ENCODE peak calls at places on chromosomes 6 and 20, in five cellular contexts. One of them, this sample, is unnamed. For H3K4me1, the result is how much of the 10 kb centered on the place peaks cover.

GRCh38 chr6:167833396-167833763 is 6.7 kb downstream of the AFDN start:
- DNase-seq in GM23338: no peak
- DNase-seq in A673: no peak
- DNase-seq in GM23248: no peak
- DNase-seq in fibroblast of lung: no peak
- DNase-seq in this sample: no peak

GRCh38 chr6:14734416-14735340 is 511.2 kb upstream of the JARID2 start:
- DNase-seq in GM23338: no peak
- DNase-seq in A673: no peak
- DNase-seq in GM23248: peak
- DNase-seq in fibroblast of lung: peak
- DNase-seq in this sample: no peak

GRCh38 chr20:32189691-32190607 is 17.6 kb downstream of the PLAGL2 start:
- DNase-seq in GM23338: peak
- DNase-seq in A673: peak
- DNase-seq in GM23248: peak
- DNase-seq in fibroblast of lung: peak
- DNase-seq in this sample: peak

GRCh38 chr6:7261030-7261841 is 51.8 kb downstream of the SSR1 start:
- DNase-seq in GM23338: peak
- DNase-seq in A673: peak
- DNase-seq in GM23248: peak
- DNase-seq in fibroblast of lung: peak
- DNase-seq in this sample: peak

GRCh38 chr20:42595625-42596024 is 594.1 kb downstream of the PTPRT start:
- DNase-seq in GM23338: no peak
- DNase-seq in A673: no peak
- DNase-seq in GM23248: no peak
- DNase-seq in fibroblast of lung: no peak
- DNase-seq in this sample: no peak

GRCh38 chr6:138038148-138038870 is 68.9 kb downstream of the PERP start:
- DNase-seq in GM23338: no peak
- DNase-seq in A673: no peak
- DNase-seq in GM23248: no peak
- DNase-seq in fibroblast of lung: no peak
- DNase-seq in this sample: no peak

GRCh38 chr6:101434601-101435000 is 41.1 kb downstream of the GRIK2 start:
- DNase-seq in GM23338: no peak
- DNase-seq in A673: no peak
- DNase-seq in GM23248: no peak
- DNase-seq in fibroblast of lung: no peak
- DNase-seq in this sample: no peak

GRCh38 chr6:46419576-46420002 is 71.7 kb downstream of the RCAN2 start:
- DNase-seq in GM23338: peak
- DNase-seq in A673: peak
- DNase-seq in GM23248: peak
- DNase-seq in fibroblast of lung: peak
- DNase-seq in this sample: peak

GRCh38 chr6:88238065-88238464 is 71.9 kb upstream of the CNR1 start:
- DNase-seq in GM23338: peak
- DNase-seq in A673: peak
- DNase-seq in GM23248: peak
- DNase-seq in fibroblast of lung: peak
- DNase-seq in this sample: peak

GRCh38 chr20:5569021-5569420 is 181.2 kb upstream of the SHLD1 start:
- DNase-seq in GM23338: peak
- DNase-seq in A673: peak
- DNase-seq in GM23248: peak
- DNase-seq in fibroblast of lung: peak
- DNase-seq in this sample: peak

GRCh38 chr6:160054913-160055312 is 66.7 kb upstream of the SLC22A1 start:
- DNase-seq in GM23338: no peak
- DNase-seq in A673: no peak
- DNase-seq in GM23248: no peak
- DNase-seq in fibroblast of lung: no peak
- DNase-seq in this sample: no peak

GRCh38 chr6:56246941-56247653 is at the start of gene COL21A1:
- DNase-seq in GM23338: peak
- DNase-seq in A673: peak
- DNase-seq in GM23248: peak
- DNase-seq in fibroblast of lung: peak
- DNase-seq in this sample: peak

GRCh38 chr6:123759472-123759871 is 44.2 kb upstream of the NKAIN2 start:
- DNase-seq in GM23338: no peak
- DNase-seq in A673: no peak
- DNase-seq in GM23248: no peak
- DNase-seq in fibroblast of lung: no peak
- DNase-seq in this sample: no peak

DNA sequence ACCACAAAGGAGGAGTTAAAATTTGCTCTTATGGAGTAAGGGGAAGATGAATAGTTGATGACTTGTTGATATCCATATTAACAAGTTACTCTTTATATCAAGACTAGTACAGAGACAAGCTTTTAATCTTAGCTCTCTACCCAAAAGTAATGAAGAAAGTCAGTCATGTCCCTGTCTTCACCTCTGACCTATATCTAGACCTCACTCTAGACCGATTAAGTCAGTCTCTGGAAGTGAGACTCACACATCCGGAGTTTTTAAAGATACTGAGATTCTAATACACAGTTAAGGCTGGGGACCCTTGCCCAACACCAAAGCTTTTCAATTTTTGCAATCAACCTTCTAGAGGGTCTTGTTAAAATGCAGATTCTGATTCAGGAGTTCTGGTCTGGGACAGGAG is 73.7 kb downstream of the SCML4 start:
- DNase-seq in GM23338: no peak
- DNase-seq in A673: no peak
- DNase-seq in GM23248: no peak
- DNase-seq in fibroblast of lung: no peak
- DNase-seq in this sample: no peak
- H3K4me1 ChIP-seq in GM23338: under half
- H3K4me1 ChIP-seq in A673: under half
- H3K4me1 ChIP-seq in GM23248: under half
- H3K4me1 ChIP-seq in fibroblast of lung: under half
- H3K4me1 ChIP-seq in this sample: under half

GRCh38 chr6:117269649-117270120 is 4.3 kb downstream of the VGLL2 start:
- DNase-seq in GM23338: no peak
- DNase-seq in A673: no peak
- DNase-seq in GM23248: no peak
- DNase-seq in fibroblast of lung: no peak
- DNase-seq in this sample: no peak

GRCh38 chr6:117272032-117272866 is 6.9 kb downstream of the VGLL2 start:
- DNase-seq in GM23338: peak
- DNase-seq in A673: no peak
- DNase-seq in GM23248: no peak
- DNase-seq in fibroblast of lung: peak
- DNase-seq in this sample: no peak

GRCh38 chr6:117270960-117271507 is 5.7 kb downstream of the VGLL2 start:
- DNase-seq in GM23338: no peak
- DNase-seq in A673: no peak
- DNase-seq in GM23248: no peak
- DNase-seq in fibroblast of lung: no peak
- DNase-seq in this sample: no peak

GRCh38 chr6:117267766-117268534 is 2.6 kb downstream of the VGLL2 start:
- DNase-seq in GM23338: peak
- DNase-seq in A673: no peak
- DNase-seq in GM23248: no peak
- DNase-seq in fibroblast of lung: no peak
- DNase-seq in this sample: no peak

DNA sequence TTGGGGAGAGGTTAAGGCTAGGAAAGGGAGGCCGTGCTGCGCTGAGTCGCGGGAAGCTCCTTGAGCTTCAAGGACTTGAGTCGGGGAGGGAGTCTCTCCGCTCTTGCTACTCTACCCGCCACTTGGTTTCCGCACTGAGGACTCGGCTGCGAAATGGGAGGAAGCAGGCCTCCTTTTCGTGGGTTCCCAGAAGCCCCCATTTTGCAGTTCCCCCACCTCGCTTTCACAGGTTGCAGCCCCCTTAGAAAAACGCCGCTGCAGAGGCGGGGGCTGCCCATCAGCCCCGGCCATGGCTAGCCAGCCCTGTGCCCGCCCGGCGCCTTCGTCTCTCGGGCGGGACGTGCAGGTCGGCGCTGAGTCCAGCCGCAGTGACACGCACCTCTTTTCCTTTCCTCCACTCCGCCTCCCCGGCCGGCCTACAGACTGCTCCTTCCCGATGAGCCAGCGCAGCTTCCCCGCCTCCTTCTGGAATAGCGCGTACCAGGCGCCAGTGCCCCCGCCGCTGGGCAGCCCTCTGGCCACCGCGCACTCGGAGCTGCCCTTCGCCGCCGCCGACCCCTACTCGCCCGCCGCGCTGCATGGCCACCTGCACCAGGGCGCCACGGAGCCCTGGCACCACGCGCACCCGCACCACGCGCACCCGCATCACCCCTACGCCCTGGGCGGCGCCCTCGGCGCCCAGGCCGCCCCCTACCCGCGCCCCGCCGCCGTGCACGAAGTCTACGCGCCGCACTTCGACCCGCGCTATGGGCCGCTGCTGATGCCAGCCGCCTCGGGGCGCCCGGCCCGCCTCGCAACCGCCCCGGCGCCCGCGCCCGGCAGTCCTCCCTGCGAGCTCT is 5.0 kb downstream of the VGLL2 start:
- DNase-seq in GM23338: peak
- DNase-seq in A673: peak
- DNase-seq in GM23248: no peak
- DNase-seq in fibroblast of lung: peak
- DNase-seq in this sample: peak
- TF ChIP-seq EZH2 in GM23338: peak
- TF ChIP-seq EZH2 in A673: peak
- TF ChIP-seq EZH2 in GM23248: no peak
- TF ChIP-seq EZH2 in fibroblast of lung: peak
- TF ChIP-seq EZH2 in this sample: peak

DNA sequence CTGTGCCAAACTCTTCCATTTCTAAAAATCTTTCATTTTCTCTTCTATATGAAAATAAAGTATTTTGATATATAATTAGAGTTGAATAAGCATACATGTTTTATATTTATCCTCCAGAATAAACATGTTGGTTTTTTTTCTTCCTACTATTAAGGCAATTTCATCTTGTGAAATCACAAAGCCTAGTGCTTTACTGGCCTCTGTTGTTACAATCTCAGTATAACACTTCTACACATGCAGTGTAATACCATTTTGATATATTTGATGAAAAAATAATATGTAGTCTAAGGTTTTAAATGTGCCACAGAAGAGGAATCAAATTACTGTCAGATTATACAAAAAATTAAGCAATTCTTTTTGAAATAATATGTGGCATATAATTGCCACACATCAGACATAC is 225.3 kb upstream of the MANEA start:
- DNase-seq in GM23338: no peak
- DNase-seq in A673: peak
- DNase-seq in GM23248: no peak
- DNase-seq in fibroblast of lung: no peak
- DNase-seq in this sample: no peak
- H3K4me1 ChIP-seq in GM23338: under half
- H3K4me1 ChIP-seq in A673: under half
- H3K4me1 ChIP-seq in GM23248: under half
- H3K4me1 ChIP-seq in fibroblast of lung: under half
- H3K4me1 ChIP-seq in this sample: under half

GRCh38 chr6:35213824-35214756 is at the start of gene SCUBE3:
- DNase-seq in GM23338: peak
- DNase-seq in A673: peak
- DNase-seq in GM23248: peak
- DNase-seq in fibroblast of lung: peak
- DNase-seq in this sample: peak
- TF ChIP-seq EZH2 in GM23338: no peak
- TF ChIP-seq EZH2 in A673: no peak
- TF ChIP-seq EZH2 in GM23248: no peak
- TF ChIP-seq EZH2 in fibroblast of lung: no peak
- TF ChIP-seq EZH2 in this sample: no peak

DNA sequence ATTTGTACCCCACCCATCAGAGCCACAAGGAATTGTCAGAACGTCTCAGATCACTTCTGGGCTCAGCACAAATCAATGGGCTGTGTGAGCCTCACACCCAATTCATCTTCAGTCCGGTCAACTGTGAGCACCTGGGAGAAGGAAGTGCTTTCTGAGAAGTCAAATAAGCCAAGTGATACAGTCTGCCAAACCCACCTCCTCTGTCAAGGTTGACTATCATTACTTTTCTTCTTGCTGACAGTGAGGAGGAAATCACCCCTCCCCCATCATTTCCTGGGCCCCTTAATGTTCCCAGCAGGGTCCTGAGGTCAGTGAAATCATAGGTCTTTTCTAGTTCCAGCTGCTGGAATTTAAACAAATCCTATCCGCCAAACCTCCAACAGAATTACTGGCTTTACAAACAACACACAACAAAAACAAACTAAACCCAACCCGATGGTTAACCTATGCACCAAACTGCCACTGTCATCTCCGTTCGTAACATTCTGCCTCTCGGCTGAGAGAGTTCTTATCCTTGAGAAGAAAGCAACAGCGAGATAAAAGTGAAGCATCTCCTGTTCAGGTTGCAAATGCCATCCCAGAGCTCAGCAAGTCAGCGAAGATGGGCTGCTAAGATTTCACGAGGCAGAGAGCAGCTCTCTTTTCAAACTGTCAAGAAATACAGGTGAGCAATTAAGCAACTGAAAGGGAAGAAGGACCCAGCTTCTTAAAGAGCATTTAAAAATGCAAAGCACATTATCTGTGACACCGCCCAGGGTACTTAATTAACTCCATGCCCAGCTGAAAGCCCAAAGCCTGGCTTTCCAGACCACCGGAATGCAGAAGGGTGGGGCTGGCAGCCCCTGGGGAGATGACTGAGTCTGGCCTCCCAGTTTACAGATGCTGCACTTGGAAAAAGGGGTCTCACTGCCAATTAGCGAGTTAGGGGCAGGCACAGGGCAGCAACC is 24.7 kb downstream of the GFOD1 start:
- DNase-seq in GM23338: peak
- DNase-seq in A673: peak
- DNase-seq in GM23248: peak
- DNase-seq in fibroblast of lung: peak
- DNase-seq in this sample: no peak
- H3K4me1 ChIP-seq in GM23338: half or more
- H3K4me1 ChIP-seq in A673: under half
- H3K4me1 ChIP-seq in GM23248: under half
- H3K4me1 ChIP-seq in fibroblast of lung: under half
- H3K4me1 ChIP-seq in this sample: under half

DNA sequence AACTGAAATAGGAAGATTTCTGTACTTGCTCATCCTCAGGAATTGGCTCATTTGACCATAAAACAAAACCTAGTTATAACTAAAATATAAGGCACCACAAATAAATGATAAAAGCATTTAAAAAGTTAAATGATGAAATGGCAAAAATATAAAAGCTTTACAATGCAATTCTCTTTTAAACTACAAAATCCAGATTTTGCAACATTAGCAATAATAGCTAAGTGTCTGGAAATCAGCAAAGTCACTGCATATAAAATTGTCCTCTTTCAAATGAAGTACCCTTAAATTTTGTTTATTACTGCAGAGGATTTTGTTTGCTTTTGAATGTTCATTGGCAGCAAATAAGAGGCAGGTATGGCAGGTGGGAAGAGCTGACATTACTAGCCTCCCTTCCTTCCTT is 270.4 kb upstream of the RSPO3 start:
- DNase-seq in GM23338: no peak
- DNase-seq in A673: no peak
- DNase-seq in GM23248: no peak
- DNase-seq in fibroblast of lung: no peak
- DNase-seq in this sample: no peak
- TF ChIP-seq EZH2 in GM23338: no peak
- TF ChIP-seq EZH2 in A673: no peak
- TF ChIP-seq EZH2 in GM23248: no peak
- TF ChIP-seq EZH2 in fibroblast of lung: no peak
- TF ChIP-seq EZH2 in this sample: no peak